ENCODE peak calls at places on chromosome 4, in six cellular contexts. K is fibroblast of mammary gland, A is aorta, Z is left lung, R is adipocyte, M is coronary artery. Y is an unnamed sample.

GRCh38 chr4:146916479-146917076 is 29.1 kb downstream of the TTC29 start:
- DNase-seq in K (peak), A (no peak), Z (no peak), R (peak), M (no peak), Y (peak)

GRCh38 chr4:65422109-65422508 is 248.2 kb downstream of the EPHA5 start:
- DNase-seq in K (no peak), A (no peak), Z (no peak), R (no peak), M (no peak), Y (no peak)

GRCh38 chr4:156638925-156639605 is 332.5 kb downstream of the PDGFC start:
- DNase-seq in K (peak), A (no peak), Z (no peak), R (peak), M (no peak), Y (peak)

GRCh38 chr4:139844459-139845036 is 178.9 kb downstream of the MGST2 start:
- DNase-seq in K (peak), A (no peak), Z (no peak), R (peak), M (no peak), Y (no peak)

GRCh38 chr4:76090241-76090691 is 15.8 kb downstream of the ART3 start:
- DNase-seq in K (peak), A (no peak), Z (peak), R (peak), M (no peak), Y (peak)

GRCh38 chr4:77579406-77580076 is 26.1 kb upstream of the CXCL13 start:
- DNase-seq in K (peak), A (no peak), Z (no peak), R (peak), M (no peak), Y (peak)

GRCh38 chr4:1115528-1116293 is 2.3 kb upstream of the RNF212 start:
- DNase-seq in K (peak), A (no peak), Z (no peak), R (no peak), M (no peak), Y (no peak)

GRCh38 chr4:141467225-141467624 is 169.2 kb upstream of the IL15 start:
- DNase-seq in K (no peak), A (no peak), Z (no peak), R (no peak), M (no peak), Y (no peak)

GRCh38 chr4:139684351-139684750 is 18.7 kb downstream of the MGST2 start:
- DNase-seq in K (peak), A (no peak), Z (no peak), R (peak), M (no peak), Y (no peak)

GRCh38 chr4:92952426-92952825 is 648.7 kb downstream of the GRID2 start:
- DNase-seq in K (no peak), A (no peak), Z (no peak), R (no peak), M (no peak), Y (no peak)

GRCh38 chr4:53012738-53013137 is 150.6 kb downstream of the RASL11B start:
- DNase-seq in K (peak), A (no peak), Z (no peak), R (peak), M (no peak), Y (peak)

GRCh38 chr4:114519368-114519767 is 79.2 kb upstream of the UGT8 start:
- DNase-seq in K (no peak), A (no peak), Z (no peak), R (no peak), M (no peak), Y (no peak)

GRCh38 chr4:156374069-156374468 is 420.4 kb upstream of the CTSO start:
- DNase-seq in K (no peak), A (no peak), Z (no peak), R (no peak), M (no peak), Y (no peak)

GRCh38 chr4:52551487-52551886 is 107.6 kb downstream of the USP46 start:
- DNase-seq in K (no peak), A (no peak), Z (no peak), R (no peak), M (no peak), Y (no peak)

GRCh38 chr4:118265312-118266144 is 87.3 kb downstream of the PRSS12 start:
- DNase-seq in K (no peak), A (peak), Z (peak), R (no peak), M (no peak), Y (no peak)

GRCh38 chr4:34619531-34620109 is 1624.7 kb downstream of the ARAP2 start:
- DNase-seq in K (peak), A (no peak), Z (no peak), R (no peak), M (no peak), Y (peak)

GRCh38 chr4:6591305-6591704 is 16.3 kb downstream of the MAN2B2 start:
- DNase-seq in K (no peak), A (no peak), Z (no peak), R (no peak), M (no peak), Y (no peak)

GRCh38 chr4:125243835-125244397 is 70.8 kb upstream of the FAT4 start:
- DNase-seq in K (no peak), A (no peak), Z (no peak), R (peak), M (no peak), Y (peak)

GRCh38 chr4:167541286-167541685 is 307.0 kb upstream of the SPOCK3 start:
- DNase-seq in K (no peak), A (no peak), Z (no peak), R (peak), M (no peak), Y (no peak)

GRCh38 chr4:109588176-109588575 is 28.1 kb downstream of the MCUB start:
- DNase-seq in K (peak), A (no peak), Z (no peak), R (no peak), M (no peak), Y (no peak)

GRCh38 chr4:65071532-65071931 is 598.8 kb downstream of the EPHA5 start:
- DNase-seq in K (peak), A (no peak), Z (no peak), R (no peak), M (no peak), Y (peak)

GRCh38 chr4:53649357-53649756 is 58.1 kb upstream of the LNX1 start:
- DNase-seq in K (no peak), A (no peak), Z (no peak), R (no peak), M (no peak), Y (no peak)

GRCh38 chr4:97531351-97531750 is 611.9 kb downstream of the STPG2 start:
- DNase-seq in K (no peak), A (no peak), Z (no peak), R (no peak), M (no peak), Y (no peak)

GRCh38 chr4:72911316-72911715 is 158.2 kb downstream of the COX18 start:
- DNase-seq in K (no peak), A (no peak), Z (no peak), R (no peak), M (no peak), Y (no peak)

GRCh38 chr4:55183926-55184599 is 58.7 kb upstream of the KDR start:
- DNase-seq in K (peak), A (no peak), Z (no peak), R (peak), M (no peak), Y (peak)

GRCh38 chr4:9987749-9988346 is 33.4 kb downstream of the SLC2A9 start:
- DNase-seq in K (no peak), A (no peak), Z (no peak), R (no peak), M (no peak), Y (no peak)

GRCh38 chr4:42906906-42907774 is 14.6 kb downstream of the GRXCR1 start:
- DNase-seq in K (no peak), A (no peak), Z (no peak), R (no peak), M (no peak), Y (peak)

GRCh38 chr4:1419708-1420107 is 13.5 kb upstream of the NKX1-1 start:
- DNase-seq in K (no peak), A (peak), Z (no peak), R (no peak), M (peak), Y (no peak)

GRCh38 chr4:47462799-47463234 is 685 bp downstream of the COMMD8 start:
- DNase-seq in K (peak), A (no peak), Z (no peak), R (peak), M (no peak), Y (no peak)

GRCh38 chr4:66000500-66001117 is 330.3 kb upstream of the EPHA5 start:
- DNase-seq in K (peak), A (no peak), Z (no peak), R (peak), M (no peak), Y (peak)

GRCh38 chr4:105992641-105993305 is 97.5 kb downstream of the NPNT start:
- DNase-seq in K (peak), A (no peak), Z (no peak), R (no peak), M (no peak), Y (peak)

GRCh38 chr4:7964890-7965662 is 25.4 kb upstream of the AFAP1 start:
- DNase-seq in K (peak), A (no peak), Z (peak), R (no peak), M (no peak), Y (no peak)

GRCh38 chr4:168472920-168473319 is 7.4 kb downstream of the DDX60L start:
- DNase-seq in K (no peak), A (no peak), Z (no peak), R (no peak), M (no peak), Y (no peak)

GRCh38 chr4:26267087-26267486 is 53.7 kb upstream of the RBPJ start:
- DNase-seq in K (peak), A (peak), Z (peak), R (peak), M (peak), Y (no peak)

DNA sequence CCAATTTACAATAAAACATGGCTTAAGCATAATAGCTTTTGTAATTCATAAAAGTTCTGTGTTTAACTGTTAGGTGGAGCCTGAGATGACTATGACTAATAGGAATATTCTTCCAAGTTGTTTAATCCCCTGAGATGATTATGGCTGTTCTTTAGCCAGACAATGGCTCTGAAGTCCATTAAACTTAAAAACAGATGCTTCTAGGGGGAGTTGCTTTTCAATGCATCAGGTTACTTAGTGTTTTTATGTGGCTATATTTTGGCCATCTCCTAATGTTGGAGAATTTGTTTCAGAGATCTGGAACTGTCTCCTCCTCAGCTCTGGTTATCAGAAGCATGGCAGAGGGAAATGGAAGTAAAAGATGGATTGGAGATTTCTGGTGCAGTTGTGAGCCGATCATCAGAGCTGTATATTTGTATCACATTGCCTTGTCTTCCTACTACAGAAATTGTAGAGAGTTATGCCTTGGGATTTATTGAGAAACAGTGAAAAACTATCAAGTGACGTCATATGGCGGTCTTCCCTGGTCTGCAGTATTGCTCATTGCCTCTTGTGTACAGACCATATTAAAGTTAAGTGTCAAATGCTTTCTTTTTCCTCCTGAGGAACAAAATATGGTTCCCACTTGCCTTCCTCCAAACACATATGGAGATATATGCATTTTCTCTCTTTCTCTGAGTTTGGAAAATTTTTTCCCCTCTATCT is 29.7 kb downstream of the SGMS2 start:
- DNase-seq in K (peak), A (no peak), Z (no peak), R (peak), M (no peak), Y (peak)
- H3K4me3 ChIP-seq in K (peak), A (no peak), Z (no peak), R (peak), M (peak), Y (no peak)

GRCh38 chr4:40629401-40630334 is at the start of gene RBM47:
- DNase-seq in K (peak), A (peak), Z (peak), R (peak), M (no peak), Y (peak)

GRCh38 chr4:40627540-40627939 is 2.1 kb downstream of the RBM47 start:
- DNase-seq in K (no peak), A (no peak), Z (no peak), R (no peak), M (no peak), Y (no peak)

GRCh38 chr4:40626183-40626990 is 3.3 kb downstream of the RBM47 start:
- DNase-seq in K (peak), A (no peak), Z (no peak), R (no peak), M (no peak), Y (no peak)

GRCh38 chr4:40628888-40629287 is 776 bp downstream of the RBM47 start:
- DNase-seq in K (no peak), A (no peak), Z (no peak), R (no peak), M (no peak), Y (no peak)

GRCh38 chr4:40630335-40631021 is 814 bp upstream of the RBM47 start:
- DNase-seq in K (no peak), A (no peak), Z (peak), R (no peak), M (no peak), Y (no peak)
- H3K4me3 ChIP-seq in K (no peak), A (no peak), Z (peak), R (no peak), M (peak), Y (peak)

DNA sequence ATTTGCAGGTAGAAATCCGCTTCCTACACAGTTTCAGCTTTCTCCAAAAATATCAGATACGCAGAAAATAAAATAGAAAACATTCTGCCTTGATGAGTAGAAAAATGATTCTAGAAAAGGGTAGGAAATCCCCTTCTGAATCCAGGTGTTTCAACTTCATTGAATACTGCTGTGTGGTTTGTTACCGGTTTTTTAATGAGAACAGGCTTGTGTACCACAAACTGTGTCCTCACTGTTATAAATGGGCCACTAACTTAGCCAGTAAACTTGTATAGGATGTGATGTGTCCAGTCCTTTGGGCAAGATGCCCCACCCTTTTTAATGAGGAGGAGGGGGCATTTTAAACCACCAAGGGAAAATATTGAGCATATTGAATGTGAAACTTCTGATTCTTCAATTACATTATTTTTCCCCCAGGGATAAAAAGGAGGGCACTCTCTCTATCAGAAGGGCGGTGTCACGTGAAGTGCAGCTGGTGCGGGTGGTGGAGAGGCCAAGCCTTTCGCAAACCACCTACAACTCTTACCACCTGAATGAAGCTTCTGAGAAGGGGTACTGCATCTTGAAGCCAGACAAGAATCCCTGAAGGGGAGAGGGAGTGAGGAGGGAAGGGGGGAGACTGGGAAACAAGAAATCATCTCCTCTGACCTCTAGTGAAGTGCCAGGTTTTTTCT is 4.5 kb downstream of the CXXC4 start:
- DNase-seq in K (no peak), A (no peak), Z (peak), R (no peak), M (no peak), Y (no peak)
- H3K4me3 ChIP-seq in K (no peak), A (peak), Z (peak), R (peak), M (peak), Y (peak)

DNA sequence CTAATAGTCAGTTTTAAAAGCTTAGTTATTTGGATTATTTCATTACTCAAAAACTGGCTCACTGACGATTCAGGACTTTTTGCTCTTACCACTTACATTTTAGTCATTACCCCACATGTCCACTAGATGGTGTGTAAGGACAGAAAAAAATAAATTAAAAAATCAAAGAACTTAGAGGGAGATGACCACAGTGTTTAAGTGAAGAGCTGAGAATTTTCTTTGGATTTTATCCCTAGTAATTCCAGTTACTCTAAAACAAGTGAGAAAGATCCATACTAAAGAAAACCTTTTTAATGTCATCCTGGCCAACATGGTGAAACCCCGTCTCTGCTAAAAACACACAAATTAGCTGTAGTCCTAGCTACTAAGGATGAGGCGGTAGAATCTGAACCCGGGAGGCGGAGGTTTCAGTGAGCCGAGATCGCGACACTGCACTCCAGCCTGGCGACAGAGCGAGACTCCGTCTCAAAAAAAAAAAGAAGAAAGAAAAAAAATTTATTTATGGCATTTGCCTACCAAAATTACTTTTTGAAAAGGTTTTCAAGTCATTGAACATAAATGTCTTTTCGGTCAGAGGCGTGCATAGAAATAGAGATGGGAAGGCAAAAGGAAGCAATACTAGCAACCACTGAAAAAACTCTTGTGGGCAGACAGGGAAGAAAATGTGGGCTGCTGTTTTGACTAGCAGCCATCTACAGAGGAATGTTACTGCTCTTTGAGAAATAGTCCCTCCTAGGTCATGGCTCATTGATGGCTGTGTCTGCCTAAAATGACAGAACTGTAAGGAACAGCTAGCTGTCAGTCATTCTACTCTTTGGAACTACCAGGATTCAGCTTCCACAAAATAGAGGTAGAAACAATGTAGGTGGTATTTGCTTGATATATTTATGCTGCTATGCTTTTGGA is 26.6 kb upstream of the TMPRSS11B start:
- DNase-seq in K (peak), A (no peak), Z (no peak), R (peak), M (no peak), Y (peak)
- H3K4me3 ChIP-seq in K (peak), A (no peak), Z (no peak), R (peak), M (peak), Y (peak)

GRCh38 chr4:163353054-163353453 is 9.4 kb downstream of the NPY5R start:
- DNase-seq in K (no peak), A (no peak), Z (no peak), R (no peak), M (no peak), Y (no peak)
- H3K4me3 ChIP-seq in K (no peak), A (no peak), Z (no peak), R (no peak), M (no peak), Y (no peak)

Y was measured in astrocyte of the spinal cord.